ENCODE peak calls at places on chromosomes 3 and 15, in four cellular contexts. One of them, this sample, is unnamed.

GRCh38 chr15:67550522-67550921 is 8.0 kb downstream of the MAP2K5 start:
- DNase-seq in cardiac muscle cell: no peak
- DNase-seq in ovary: no peak
- DNase-seq in body of pancreas: no peak
- DNase-seq in this sample: no peak

GRCh38 chr3:124886168-124887051 is 755 bp downstream of the ITGB5 start:
- DNase-seq in cardiac muscle cell: peak; percentile 67
- DNase-seq in ovary: peak; percentile 51
- DNase-seq in body of pancreas: peak; percentile 64
- DNase-seq in this sample: no peak

GRCh38 chr15:48647963-48648362 is 2.5 kb upstream of the FBN1 start:
- DNase-seq in cardiac muscle cell: peak; percentile 37
- DNase-seq in ovary: peak; percentile 43
- DNase-seq in body of pancreas: no peak
- DNase-seq in this sample: no peak

GRCh38 chr15:62758126-62758951 is 284.2 kb upstream of the TPM1 start:
- DNase-seq in cardiac muscle cell: peak; percentile 29
- DNase-seq in ovary: no peak
- DNase-seq in body of pancreas: peak; percentile 34
- DNase-seq in this sample: peak; percentile 76

GRCh38 chr3:40920041-40920440 is 279.3 kb upstream of the CTNNB1 start:
- DNase-seq in cardiac muscle cell: no peak
- DNase-seq in ovary: no peak
- DNase-seq in body of pancreas: no peak
- DNase-seq in this sample: peak; percentile 71

GRCh38 chr3:15221574-15222217 is 15.7 kb downstream of the CAPN7 start:
- DNase-seq in cardiac muscle cell: no peak
- DNase-seq in ovary: no peak
- DNase-seq in body of pancreas: no peak
- DNase-seq in this sample: no peak

GRCh38 chr3:186315581-186316354 is 46.3 kb downstream of the DGKG start:
- DNase-seq in cardiac muscle cell: no peak
- DNase-seq in ovary: no peak
- DNase-seq in body of pancreas: no peak
- DNase-seq in this sample: no peak

GRCh38 chr3:87867001-87867400 is 191.8 kb downstream of the CGGBP1 start:
- DNase-seq in cardiac muscle cell: no peak
- DNase-seq in ovary: no peak
- DNase-seq in body of pancreas: no peak
- DNase-seq in this sample: no peak

GRCh38 chr15:97966924-97967620 is 6.6 kb downstream of the ARRDC4 start:
- DNase-seq in cardiac muscle cell: no peak
- DNase-seq in ovary: no peak
- DNase-seq in body of pancreas: no peak
- DNase-seq in this sample: no peak

GRCh38 chr3:188635258-188636038 is 481.5 kb downstream of the LPP start:
- DNase-seq in cardiac muscle cell: no peak
- DNase-seq in ovary: no peak
- DNase-seq in body of pancreas: no peak
- DNase-seq in this sample: no peak

GRCh38 chr3:135491478-135491877 is 474.1 kb upstream of the PPP2R3A start:
- DNase-seq in cardiac muscle cell: no peak
- DNase-seq in ovary: no peak
- DNase-seq in body of pancreas: no peak
- DNase-seq in this sample: no peak

GRCh38 chr3:189530822-189531221 is 100.4 kb upstream of the TP63 start:
- DNase-seq in cardiac muscle cell: no peak
- DNase-seq in ovary: no peak
- DNase-seq in body of pancreas: no peak
- DNase-seq in this sample: peak; percentile 61

GRCh38 chr3:179682681-179683080 is 29.8 kb downstream of the USP13 start:
- DNase-seq in cardiac muscle cell: no peak
- DNase-seq in ovary: no peak
- DNase-seq in body of pancreas: no peak
- DNase-seq in this sample: no peak

GRCh38 chr3:179677884-179678283 is 25.0 kb downstream of the USP13 start:
- DNase-seq in cardiac muscle cell: no peak
- DNase-seq in ovary: no peak
- DNase-seq in body of pancreas: no peak
- DNase-seq in this sample: no peak

GRCh38 chr3:179676081-179676480 is 23.2 kb downstream of the USP13 start:
- DNase-seq in cardiac muscle cell: no peak
- DNase-seq in ovary: no peak
- DNase-seq in body of pancreas: no peak
- DNase-seq in this sample: no peak

DNA sequence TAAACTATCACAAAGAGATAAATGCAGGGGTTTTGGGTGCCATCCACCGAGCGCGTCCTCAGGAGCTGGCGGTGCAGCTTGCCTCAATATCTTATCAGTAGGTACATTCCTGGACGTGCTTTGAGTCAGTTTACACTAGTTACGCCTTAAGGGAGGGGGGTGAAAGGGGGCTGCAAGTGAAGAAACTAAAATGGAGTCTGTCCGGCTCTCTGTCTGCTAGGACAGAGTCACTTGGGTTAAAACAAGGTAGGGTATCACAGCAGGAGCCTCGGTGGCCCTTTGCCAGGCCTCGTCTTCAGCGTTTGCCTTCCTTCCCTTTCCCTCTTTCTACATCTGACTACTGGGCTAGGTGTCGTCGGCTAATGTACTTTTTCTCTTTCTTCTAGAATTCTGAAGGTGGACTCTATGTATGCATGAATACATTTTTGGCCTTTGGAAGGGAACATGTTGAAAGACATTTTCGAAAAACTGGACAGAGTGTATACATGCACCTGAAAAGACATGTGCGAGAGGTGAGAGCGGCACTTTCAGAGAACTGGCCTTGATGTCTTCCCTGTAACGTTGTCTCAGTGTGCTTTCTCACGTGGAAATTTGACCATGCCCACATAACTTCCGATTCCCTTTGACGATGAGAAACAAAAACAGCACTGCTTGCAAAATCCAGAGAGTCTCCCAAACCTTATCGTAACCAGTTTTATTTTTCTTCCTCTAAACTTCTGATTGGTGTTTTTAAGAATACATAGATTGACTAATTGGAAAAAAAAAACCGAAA is 28.8 kb downstream of the USP13 start:
- DNase-seq in cardiac muscle cell: no peak
- DNase-seq in ovary: peak; percentile 53
- DNase-seq in body of pancreas: no peak
- DNase-seq in this sample: no peak
- H3K4me3 ChIP-seq in cardiac muscle cell: no peak overlapping the region
- H3K4me3 ChIP-seq in ovary: peak overlapping the region; percentile 13
- H3K4me3 ChIP-seq in body of pancreas: no peak overlapping the region
- H3K4me3 ChIP-seq in this sample: no peak overlapping the region

DNA sequence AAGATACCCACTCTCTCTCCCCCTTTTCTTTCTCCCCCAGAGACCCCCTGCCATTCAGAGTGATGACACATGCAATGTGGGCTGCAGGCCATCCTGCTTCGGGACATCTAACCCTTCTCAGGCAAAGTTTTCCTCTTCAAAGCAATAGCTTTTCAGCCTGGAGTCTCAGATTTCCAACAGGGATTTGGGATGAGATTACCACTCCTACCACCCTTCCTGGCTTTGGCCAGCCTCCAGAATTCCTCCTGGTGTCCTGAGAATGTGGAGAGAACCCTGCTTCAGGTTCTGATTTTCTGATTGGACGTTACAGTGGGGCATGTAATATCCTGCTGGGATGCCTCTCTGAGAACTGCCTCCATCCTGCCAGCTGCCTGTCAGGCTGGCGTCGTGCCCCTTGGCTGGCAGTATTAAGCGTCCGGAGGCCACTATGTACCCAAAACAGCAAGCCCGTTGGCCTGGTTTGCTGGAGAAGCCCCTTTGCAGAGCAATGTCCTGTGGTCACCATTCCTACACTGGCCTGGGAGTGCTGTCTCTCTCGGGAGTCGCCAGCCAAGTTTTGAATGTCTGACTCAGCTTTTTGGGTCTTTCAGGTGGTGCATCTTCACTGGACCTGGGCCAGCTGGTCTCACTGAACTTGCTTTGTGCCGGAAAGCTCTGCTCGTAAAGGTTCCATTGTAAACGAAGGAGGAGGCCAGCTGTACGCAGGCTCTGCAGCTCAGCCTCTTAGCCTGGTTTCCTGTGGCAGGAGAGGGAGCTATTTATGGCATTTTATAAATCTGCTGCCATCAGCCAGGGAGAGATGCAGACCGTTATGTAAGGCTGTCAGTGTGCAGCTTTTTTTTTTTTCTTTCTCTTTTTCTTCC is 19.2 kb upstream of the TRAK1 start:
- DNase-seq in cardiac muscle cell: peak; percentile 59
- DNase-seq in ovary: peak; percentile 58
- DNase-seq in body of pancreas: peak; percentile 68
- DNase-seq in this sample: no peak
- TF ChIP-seq CTCF in cardiac muscle cell: no peak
- TF ChIP-seq CTCF in ovary: no peak
- TF ChIP-seq CTCF in body of pancreas: no peak
- TF ChIP-seq CTCF in this sample: no peak

DNA sequence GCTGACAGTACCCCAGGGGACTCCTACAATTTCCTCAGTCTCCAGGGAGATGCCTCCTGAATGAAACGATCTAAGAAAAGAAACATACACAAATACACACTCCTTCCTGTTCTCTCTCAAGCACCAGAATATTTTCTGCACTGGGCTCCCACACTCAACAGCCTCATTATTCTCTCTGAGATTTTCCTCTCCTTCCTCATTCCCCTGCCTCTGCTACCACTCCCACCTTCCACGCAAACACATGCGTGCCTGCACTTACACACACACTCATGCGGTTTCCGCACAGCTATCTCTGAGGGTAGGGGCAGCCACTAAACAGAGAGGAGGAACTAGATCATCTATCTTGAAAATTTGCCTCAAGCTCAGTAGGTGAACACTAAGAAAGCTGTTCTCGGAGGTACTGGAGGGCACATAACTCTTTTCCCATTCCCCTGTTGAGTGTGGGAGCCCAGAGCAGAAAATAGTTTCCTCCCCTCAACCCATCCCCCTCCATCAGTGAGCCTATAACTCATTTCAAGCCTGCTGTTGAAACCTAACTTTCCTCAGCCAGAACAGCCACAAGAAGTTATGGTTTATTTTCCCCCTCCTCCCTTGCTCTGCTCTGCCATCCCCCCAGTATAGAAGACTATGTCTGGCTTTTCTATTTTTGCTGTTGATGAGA is 30.5 kb upstream of the TIPARP start:
- DNase-seq in cardiac muscle cell: peak; percentile 51
- DNase-seq in ovary: no peak
- DNase-seq in body of pancreas: no peak
- DNase-seq in this sample: no peak
- H3K4me3 ChIP-seq in cardiac muscle cell: no peak overlapping the region
- H3K4me3 ChIP-seq in ovary: no peak overlapping the region
- H3K4me3 ChIP-seq in body of pancreas: no peak overlapping the region
- H3K4me3 ChIP-seq in this sample: no peak overlapping the region

GRCh38 chr15:71592186-71592585 is 218.2 kb upstream of the NR2E3 start:
- DNase-seq in cardiac muscle cell: peak; percentile 31
- DNase-seq in ovary: no peak
- DNase-seq in body of pancreas: no peak
- DNase-seq in this sample: no peak

GRCh38 chr15:71586463-71586862 is 223.9 kb upstream of the NR2E3 start:
- DNase-seq in cardiac muscle cell: no peak
- DNase-seq in ovary: no peak
- DNase-seq in body of pancreas: no peak
- DNase-seq in this sample: no peak

GRCh38 chr15:71588746-71589145 is 221.6 kb upstream of the NR2E3 start:
- DNase-seq in cardiac muscle cell: no peak
- DNase-seq in ovary: no peak
- DNase-seq in body of pancreas: no peak
- DNase-seq in this sample: peak; percentile 79

GRCh38 chr15:71595846-71596553 is 214.4 kb upstream of the NR2E3 start:
- DNase-seq in cardiac muscle cell: no peak
- DNase-seq in ovary: no peak
- DNase-seq in body of pancreas: no peak
- DNase-seq in this sample: no peak

GRCh38 chr15:71591057-71591456 is 219.3 kb upstream of the NR2E3 start:
- DNase-seq in cardiac muscle cell: no peak
- DNase-seq in ovary: no peak
- DNase-seq in body of pancreas: no peak
- DNase-seq in this sample: no peak
- TF ChIP-seq CTCF in cardiac muscle cell: no peak
- TF ChIP-seq CTCF in ovary: no peak
- TF ChIP-seq CTCF in body of pancreas: no peak
- TF ChIP-seq CTCF in this sample: no peak

GRCh38 chr15:72797338-72797689 is 13.8 kb upstream of the ADPGK start:
- DNase-seq in cardiac muscle cell: no peak
- DNase-seq in ovary: no peak
- DNase-seq in body of pancreas: no peak
- DNase-seq in this sample: no peak
- H3K4me3 ChIP-seq in cardiac muscle cell: peak overlapping the region; percentile 36
- H3K4me3 ChIP-seq in ovary: peak overlapping the region; percentile 31
- H3K4me3 ChIP-seq in body of pancreas: peak overlapping the region; percentile 13
- H3K4me3 ChIP-seq in this sample: peak overlapping the region; percentile 43

This sample was measured in kidney epithelial cell.